ENCODE peak calls at places on chromosomes 13 and 19, in six cellular contexts. S is HCT116, J is HepG2, I is upper lobe of left lung, B is Panc1, X is GM12878. T is an unnamed sample. For H3K4me1 and H3K9me3, the result is how much of the 10 kb centered on the place peaks cover.

GRCh38 chr13:112803422-112803821 is 113.6 kb downstream of the ATP11A start:
- ATAC-seq in B (no peak), S (no peak), X (peak), J (no peak), I (no peak), T (no peak)

GRCh38 chr13:57326532-57326931 is 159.5 kb downstream of the PRR20E start:
- ATAC-seq in B (no peak), S (no peak), X (no peak), J (no peak), I (no peak), T (no peak)

GRCh38 chr13:106610511-106610910 is 42.6 kb upstream of the ARGLU1 start:
- ATAC-seq in X (no peak), S (no peak), I (no peak), B (no peak), J (no peak), T (no peak)

GRCh38 chr13:23600534-23600933 is 30.3 kb downstream of the TNFRSF19 start:
- ATAC-seq in S (no peak), I (no peak), B (no peak), X (no peak), J (peak), T (no peak)

GRCh38 chr19:3780786-3781304 is 5.3 kb downstream of the MATK start:
- ATAC-seq in S (no peak), B (no peak), X (no peak), I (no peak), J (no peak), T (no peak)

GRCh38 chr13:40148103-40148502 is 492.6 kb downstream of the COG6 start:
- ATAC-seq in I (no peak), S (no peak), X (peak), J (no peak), B (no peak), T (no peak)

GRCh38 chr13:94677799-94678198 is 34.5 kb downstream of the SOX21 start:
- ATAC-seq in S (no peak), I (no peak), B (no peak), X (no peak), J (no peak), T (no peak)

GRCh38 chr19:55172741-55173140 is 6.3 kb upstream of the DNAAF3 start:
- ATAC-seq in J (peak), S (no peak), I (no peak), X (no peak), B (no peak), T (no peak)

GRCh38 chr13:23870356-23871146 is 18.6 kb downstream of the MIPEP start:
- ATAC-seq in X (peak), J (no peak), I (no peak), B (no peak), S (no peak), T (no peak)

GRCh38 chr19:32372726-32373613 is 27.6 kb downstream of the ZNF507 start:
- ATAC-seq in B (peak), X (no peak), I (no peak), S (peak), J (peak), T (no peak)

GRCh38 chr13:93420887-93421286 is 194.3 kb downstream of the GPC6 start:
- ATAC-seq in B (no peak), J (no peak), I (no peak), X (no peak), S (no peak), T (no peak)

GRCh38 chr13:77009011-77009410 is 17.1 kb downstream of the CLN5 start:
- ATAC-seq in I (no peak), J (no peak), B (no peak), S (no peak), X (peak), T (no peak)

GRCh38 chr13:73835138-73835721 is 299.0 kb downstream of the KLF12 start:
- ATAC-seq in S (peak), J (peak), B (no peak), X (peak), I (no peak), T (no peak)

GRCh38 chr19:42501733-42502132 is 26.5 kb downstream of the CEACAM1 start:
- ATAC-seq in I (no peak), B (no peak), J (no peak), X (no peak), S (no peak), T (no peak)

DNA sequence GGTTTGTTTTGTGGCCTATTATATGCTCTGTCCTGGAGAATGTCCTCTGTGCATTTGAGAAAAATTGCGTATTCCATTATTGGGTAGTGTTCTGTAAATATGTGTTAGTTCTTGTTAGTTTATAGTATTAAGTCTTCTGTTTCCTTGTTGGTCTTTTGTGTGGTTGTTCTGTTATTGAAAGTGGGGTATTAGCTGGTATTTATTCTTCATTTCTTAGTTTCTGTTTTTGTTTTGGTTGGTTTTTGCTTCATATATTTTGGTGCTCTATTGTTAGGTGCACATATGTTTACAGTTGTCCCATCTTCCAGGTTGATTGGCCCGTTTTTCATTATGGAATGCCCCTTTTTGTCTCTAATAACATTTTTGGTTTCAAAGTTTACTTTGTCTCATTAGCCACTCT is 77.3 kb downstream of the DNAJC15 start:
- ATAC-seq in B (no peak), S (no peak), J (no peak), I (no peak), X (peak), T (no peak)
- H3K4me1 ChIP-seq in B (under half), S (under half), J (under half), I (under half), X (under half), T (under half)

GRCh38 chr19:47480658-47481057 is 3.4 kb downstream of the KPTN start:
- ATAC-seq in J (no peak), B (no peak), S (no peak), I (no peak), X (no peak), T (no peak)
- TF ChIP-seq POLR2AphosphoS5 in J (no peak), B (no peak), S (no peak), I (no peak), X (no peak), T (no peak)

DNA sequence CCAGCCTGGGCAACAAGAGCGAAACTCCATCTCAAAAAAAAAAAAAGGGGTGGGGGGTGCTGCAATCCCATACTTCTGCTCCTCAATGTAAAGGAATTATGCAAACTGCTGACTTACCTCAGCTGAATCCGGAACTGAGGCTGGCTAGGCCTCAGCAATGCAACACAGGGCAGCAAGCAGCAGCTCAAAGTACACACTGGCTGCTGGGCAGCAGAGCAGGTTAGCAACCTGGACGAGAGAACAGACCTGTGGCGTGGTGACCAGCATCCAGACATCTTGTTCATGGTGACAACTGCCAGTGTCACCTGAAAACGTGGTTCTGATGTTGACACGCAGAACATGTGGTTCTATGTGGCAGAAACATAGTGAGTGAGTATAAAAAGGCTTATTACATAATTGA is 28.1 kb downstream of the ZNF14 start:
- ATAC-seq in I (no peak), J (peak), S (no peak), B (no peak), X (no peak), T (no peak)
- H3K9me3 ChIP-seq in I (half or more), J (under half), S (under half), B (under half), X (under half), T (half or more)

GRCh38 chr19:11190501-11190900 is 6.8 kb downstream of the KANK2 start:
- ATAC-seq in I (no peak), S (no peak), B (no peak), J (no peak), X (no peak), T (no peak)

GRCh38 chr19:11194173-11194572 is 3.2 kb downstream of the KANK2 start:
- ATAC-seq in I (no peak), X (no peak), J (no peak), S (no peak), B (no peak), T (no peak)

GRCh38 chr19:11191273-11191755 is 6.0 kb downstream of the KANK2 start:
- ATAC-seq in J (peak), X (peak), S (peak), I (peak), B (peak), T (peak)

GRCh38 chr19:11192957-11193939 is 4.1 kb downstream of the KANK2 start:
- ATAC-seq in J (no peak), I (no peak), X (no peak), B (no peak), S (no peak), T (no peak)

GRCh38 chr19:11191934-11192333 is 5.4 kb downstream of the KANK2 start:
- ATAC-seq in S (no peak), I (no peak), X (peak), J (no peak), B (no peak), T (no peak)
- H3K4me1 ChIP-seq in S (under half), I (half or more), X (under half), J (under half), B (under half), T (half or more)

DNA sequence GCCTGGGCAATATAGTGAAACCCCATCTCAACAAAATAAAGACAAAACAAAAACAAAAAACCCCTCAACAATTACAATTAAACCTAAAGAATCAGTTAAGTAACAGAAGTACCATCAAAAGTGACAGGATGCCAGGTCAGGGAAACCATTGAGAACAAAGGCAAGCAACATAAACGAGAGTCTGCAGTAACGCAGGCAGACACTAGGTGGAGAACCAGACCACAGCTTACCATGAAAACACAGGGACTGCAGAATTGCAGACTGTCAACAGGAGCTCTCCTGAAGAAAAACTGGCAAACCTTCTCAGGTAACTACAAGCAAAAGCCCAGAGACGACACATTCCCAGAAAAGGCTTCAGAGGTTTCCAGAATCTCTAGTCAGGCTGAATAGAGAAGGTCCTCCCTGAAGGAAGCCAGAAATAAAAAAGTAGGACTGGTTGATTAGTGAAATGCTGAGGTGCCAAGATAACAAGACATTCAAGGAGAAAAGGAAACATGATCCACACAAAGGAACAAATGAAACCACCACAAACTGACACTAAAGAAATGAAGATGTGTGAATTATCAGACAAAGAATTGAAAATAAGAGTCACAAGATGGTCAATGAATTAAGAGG is 2.2 kb upstream of the ZNF665 start:
- ATAC-seq in I (peak), S (peak), B (peak), X (peak), J (peak), T (peak)
- TF ChIP-seq POLR2AphosphoS5 in I (no peak), S (no peak), B (no peak), X (no peak), J (no peak), T (no peak)